ENCODE peak calls at places on chromosomes 7 and 10, in seven cellular contexts. B is body of pancreas, F is H1, N is lower lobe of right lung, M is bronchial epithelial cell, Q is SK-N-SH, W is transverse colon. J is an unnamed sample. For H3K27me3, the result is how much of the 10 kb centered on the place peaks cover.

GRCh38 chr10:11236234-11236633 is 218.6 kb downstream of the CELF2 start:
- DNase-seq in B (no peak), F (no peak), N (no peak), M (no peak), Q (no peak), W (no peak), J (no peak)

GRCh38 chr7:128307066-128307465 is 36.6 kb downstream of the RBM28 start:
- DNase-seq in B (no peak), F (no peak), N (no peak), M (no peak), Q (no peak), W (no peak), J (no peak)

GRCh38 chr7:101108330-101108857 is 18.5 kb upstream of the SERPINE1 start:
- DNase-seq in B (no peak), F (no peak), N (peak), M (no peak), Q (no peak), W (no peak), J (no peak)

GRCh38 chr7:116525298-116525912 is 569 bp downstream of the CAV1 start:
- DNase-seq in B (peak), F (no peak), N (peak), M (no peak), Q (peak), W (peak), J (peak)

GRCh38 chr10:127153166-127153565 is 43.2 kb downstream of the INSYN2A start:
- DNase-seq in B (no peak), F (no peak), N (no peak), M (no peak), Q (no peak), W (no peak), J (no peak)

GRCh38 chr7:30086529-30086928 is 48.3 kb upstream of the MTURN start:
- DNase-seq in B (no peak), F (no peak), N (no peak), M (no peak), Q (no peak), W (no peak), J (no peak)

GRCh38 chr7:91527460-91527859 is 263.2 kb downstream of the FZD1 start:
- DNase-seq in B (no peak), F (no peak), N (no peak), M (peak), Q (no peak), W (no peak), J (no peak)

GRCh38 chr7:23022258-23022745 is 8.4 kb upstream of the HYCC1 start:
- DNase-seq in B (no peak), F (no peak), N (no peak), M (peak), Q (no peak), W (no peak), J (no peak)

GRCh38 chr10:102435529-102436233 is 3.3 kb upstream of the CUEDC2 start:
- DNase-seq in B (no peak), F (no peak), N (peak), M (no peak), Q (no peak), W (no peak), J (no peak)

GRCh38 chr7:157139142-157140117 is 704 bp downstream of the UBE3C start:
- DNase-seq in B (peak), F (no peak), N (peak), M (peak), Q (no peak), W (peak), J (no peak)

GRCh38 chr7:123594813-123595241 is 6.8 kb upstream of the ASB15 start:
- DNase-seq in B (no peak), F (peak), N (peak), M (peak), Q (no peak), W (peak), J (peak)

GRCh38 chr7:93943816-93944540 is 22.4 kb downstream of the GNG11 start:
- DNase-seq in B (no peak), F (no peak), N (no peak), M (no peak), Q (no peak), W (no peak), J (no peak)

GRCh38 chr10:60399343-60399742 is 9.7 kb upstream of the ANK3 start:
- DNase-seq in B (no peak), F (no peak), N (no peak), M (peak), Q (no peak), W (no peak), J (no peak)

GRCh38 chr10:32937824-32938482 is 20.1 kb downstream of the ITGB1 start:
- DNase-seq in B (no peak), F (no peak), N (no peak), M (peak), Q (no peak), W (peak), J (peak)
- H3K4me3 ChIP-seq in B (no peak), F (no peak), N (no peak), M (no peak), Q (no peak), W (no peak), J (no peak)

DNA sequence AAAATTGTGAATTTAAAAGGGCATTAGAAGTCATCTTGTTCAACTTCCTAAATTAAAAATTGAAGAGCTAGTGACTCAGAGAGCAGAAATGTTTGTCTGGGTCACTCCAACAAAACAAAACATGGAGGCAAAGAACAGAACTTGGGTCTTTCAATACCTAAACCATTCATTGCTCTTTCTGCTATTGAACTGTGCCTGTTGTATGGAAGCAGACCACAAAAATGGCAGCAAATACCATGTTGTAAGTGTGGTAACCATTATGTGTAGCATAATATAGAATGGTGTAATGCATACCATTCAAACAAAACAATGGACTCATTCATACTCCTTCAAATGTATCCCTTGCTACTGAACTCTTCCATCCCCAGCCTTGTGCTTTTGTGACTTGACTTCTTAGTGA is 360.2 kb upstream of the NRG3 start:
- DNase-seq in B (no peak), F (no peak), N (no peak), M (no peak), Q (no peak), W (no peak), J (no peak)
- TF ChIP-seq CTCF in B (no peak), F (no peak), N (no peak), M (no peak), Q (no peak), W (no peak), J (no peak)

DNA sequence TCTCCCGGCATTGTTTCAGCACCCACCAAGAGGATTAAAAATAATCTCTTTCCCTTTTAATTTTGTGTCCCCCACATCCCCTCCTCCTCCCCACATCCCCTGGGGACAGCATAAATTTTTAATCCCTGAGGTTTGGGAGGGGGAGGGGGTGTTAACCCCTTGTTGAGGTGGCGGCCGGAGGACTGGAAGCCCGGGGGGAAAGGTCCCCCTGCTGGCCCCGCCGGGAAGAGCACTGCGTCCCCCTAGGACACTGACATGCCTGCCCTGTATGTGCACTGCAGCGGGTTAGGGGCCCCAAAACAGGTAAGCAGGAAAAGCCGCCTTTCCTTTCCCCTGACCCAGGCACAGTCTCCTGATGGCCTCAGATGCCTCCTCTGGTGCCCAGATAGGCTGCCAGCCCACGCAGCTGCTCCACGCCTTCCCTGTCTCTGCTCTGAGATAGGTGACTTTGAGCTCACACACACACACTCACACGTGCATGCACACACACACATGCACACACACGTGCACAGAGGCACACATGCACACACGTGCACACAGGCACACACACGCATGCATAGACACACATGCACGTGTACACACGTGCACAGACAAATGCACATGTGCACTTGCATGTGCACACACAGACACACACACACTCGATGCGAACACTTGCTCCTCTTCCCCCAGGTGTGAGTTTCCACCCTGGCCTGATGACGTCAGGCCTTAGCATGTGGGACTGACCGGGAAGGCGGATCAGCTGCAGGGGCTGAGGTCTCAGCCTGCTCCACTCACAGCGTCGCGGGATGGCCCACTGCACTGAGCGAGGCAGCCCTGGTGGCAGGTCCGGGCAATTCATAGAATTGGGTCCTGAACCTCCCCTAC is 12.3 kb downstream of the CNPY1 start:
- DNase-seq in B (no peak), F (peak), N (no peak), M (no peak), Q (peak), W (no peak), J (peak)
- H3K27me3 ChIP-seq in B (under half), F (half or more), N (half or more), M (under half), Q (half or more), W (half or more), J (under half)

DNA sequence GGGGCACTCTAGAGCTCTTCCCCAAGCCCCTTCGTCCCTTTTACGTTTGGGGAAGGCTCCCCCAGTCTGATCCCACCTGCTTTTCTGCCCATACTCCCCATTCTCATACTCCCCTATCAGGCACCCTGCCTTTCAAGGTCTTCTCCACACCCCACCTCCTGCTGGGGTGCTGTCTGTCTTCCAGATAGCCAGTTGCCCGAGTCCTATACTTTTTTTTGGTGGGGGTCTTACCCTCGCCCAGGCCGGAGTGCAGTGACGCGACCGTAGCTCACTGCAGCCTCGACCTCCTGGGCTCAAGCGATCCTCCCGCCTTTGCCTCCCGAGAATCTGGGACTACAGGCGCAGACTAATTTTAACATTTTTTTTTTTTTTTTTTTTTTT is 775 bp upstream of the ABHD11 start:
- DNase-seq in B (peak), F (no peak), N (no peak), M (no peak), Q (no peak), W (no peak), J (no peak)
- H3K4me3 ChIP-seq in B (no peak), F (peak), N (peak), M (peak), Q (peak), W (peak), J (peak)

J was measured in Caco-2.